ENCODE peak calls at places on chromosomes 2 and 18, in ten cellular contexts. P is posterior vena cava; L is NB4; X is GM20000; F is activated T-cell treated with anti-CD3 and anti-CD28 coated beads for 1 hour; Y is activated CD4-positive, CD25-positive, alpha-beta regulatory T cell treated with anti-CD3 and anti-CD28 coated beads, Interleukin-2, amount 50 U/mL, for 72 hours; H is breast epithelium; G is T follicular helper cell; Z is ovary; J is fibroblast of the aortic adventitia. A is an unnamed sample.

GRCh38 chr2:59204040-59204439 is 962.9 kb upstream of the FANCL start:
- DNase-seq in P (no peak), L (no peak), X (no peak), F (no peak), Y (no peak), H (no peak), G (no peak), Z (no peak), J (no peak), A (no peak)

GRCh38 chr2:17179145-17179808 is 339.0 kb downstream of the RAD51AP2 start:
- DNase-seq in P (no peak), L (no peak), X (no peak), F (no peak), Y (no peak), H (no peak), G (no peak), Z (no peak), J (no peak), A (no peak)

GRCh38 chr2:102975996-102976636 is 214.3 kb downstream of the TMEM182 start:
- DNase-seq in P (no peak), L (peak; percentile 49), X (peak; percentile 16), F (no peak), Y (no peak), H (no peak), G (no peak), Z (no peak), J (peak; percentile 1), A (no peak)

GRCh38 chr18:50340078-50340477 is 34.8 kb upstream of the SKA1 start:
- DNase-seq in P (no peak), L (no peak), X (no peak), F (no peak), Y (no peak), H (no peak), G (no peak), Z (no peak), J (no peak), A (no peak)

GRCh38 chr2:85741211-85741610 is 12.6 kb upstream of the ATOH8 start:
- DNase-seq in P (peak; percentile 69), L (no peak), X (no peak), F (no peak), Y (no peak), H (peak; percentile 62), G (no peak), Z (no peak), J (no peak), A (no peak)

GRCh38 chr2:26636935-26637334 is 4.2 kb downstream of the CIB4 start:
- DNase-seq in P (peak; percentile 68), L (no peak), X (no peak), F (no peak), Y (no peak), H (no peak), G (no peak), Z (no peak), J (no peak), A (no peak)

GRCh38 chr2:108417254-108417653 is 31.8 kb upstream of the GCC2 start:
- DNase-seq in P (no peak), L (peak; percentile 19), X (no peak), F (no peak), Y (no peak), H (no peak), G (no peak), Z (no peak), J (no peak), A (no peak)

GRCh38 chr2:46174559-46175170 is 122.5 kb upstream of the EPAS1 start:
- DNase-seq in P (peak; percentile 53), L (no peak), X (no peak), F (no peak), Y (no peak), H (no peak), G (no peak), Z (no peak), J (no peak), A (no peak)

GRCh38 chr18:3492166-3492565 is 42.2 kb downstream of the TGIF1 start:
- DNase-seq in P (no peak), L (no peak), X (no peak), F (no peak), Y (no peak), H (no peak), G (no peak), Z (no peak), J (no peak), A (no peak)

GRCh38 chr2:102141915-102142828 is at the start of gene IL1R1:
- DNase-seq in P (peak; percentile 96), L (peak; percentile 71), X (peak; percentile 67), F (no peak), Y (peak; percentile 65), H (peak; percentile 71), G (no peak), Z (peak; percentile 72), J (peak; percentile 74), A (no peak)

GRCh38 chr2:121052023-121052422 is 233.0 kb downstream of the TFCP2L1 start:
- DNase-seq in P (peak; percentile 82), L (peak; percentile 56), X (no peak), F (no peak), Y (no peak), H (no peak), G (no peak), Z (no peak), J (peak; percentile 58), A (no peak)

GRCh38 chr2:237118025-237118424 is 32.3 kb downstream of the COPS8 start:
- DNase-seq in P (no peak), L (no peak), X (no peak), F (no peak), Y (no peak), H (no peak), G (no peak), Z (no peak), J (peak; percentile 84), A (no peak)

GRCh38 chr2:10030311-10030736 is 13.0 kb upstream of the KLF11 start:
- DNase-seq in P (no peak), L (no peak), X (no peak), F (no peak), Y (no peak), H (no peak), G (no peak), Z (no peak), J (no peak), A (no peak)

GRCh38 chr2:26184555-26185303 is 11.8 kb downstream of the GAREM2 start:
- DNase-seq in P (peak; percentile 96), L (peak; percentile 88), X (peak; percentile 96), F (peak; percentile 80), Y (peak; percentile 88), H (no peak), G (peak; percentile 78), Z (peak; percentile 83), J (peak; percentile 83), A (no peak)

GRCh38 chr2:54909006-54909405 is 141.2 kb downstream of the RTN4 start:
- DNase-seq in P (no peak), L (no peak), X (no peak), F (no peak), Y (no peak), H (no peak), G (no peak), Z (no peak), J (peak; percentile 32), A (no peak)

GRCh38 chr2:43082111-43082877 is 144.1 kb downstream of the ZFP36L2 start:
- DNase-seq in P (peak; percentile 64), L (peak; percentile 22), X (no peak), F (no peak), Y (no peak), H (no peak), G (no peak), Z (peak; percentile 59), J (peak; percentile 90), A (no peak)

GRCh38 chr18:43161528-43161927 is 46.0 kb upstream of the RIT2 start:
- DNase-seq in P (no peak), L (no peak), X (no peak), F (no peak), Y (no peak), H (no peak), G (no peak), Z (no peak), J (peak; percentile 70), A (no peak)

GRCh38 chr2:42072349-42073118 is 24.7 kb downstream of the PKDCC start:
- DNase-seq in P (peak; percentile 78), L (peak; percentile 61), X (no peak), F (no peak), Y (no peak), H (no peak), G (no peak), Z (peak; percentile 67), J (peak; percentile 37), A (no peak)

GRCh38 chr2:210503622-210504300 is 27.2 kb upstream of the LANCL1 start:
- DNase-seq in P (no peak), L (no peak), X (no peak), F (no peak), Y (no peak), H (no peak), G (no peak), Z (no peak), J (peak; percentile 33), A (no peak)

GRCh38 chr2:68336192-68336591 is 16.4 kb upstream of the CNRIP1 start:
- DNase-seq in P (no peak), L (no peak), X (no peak), F (no peak), Y (no peak), H (no peak), G (no peak), Z (no peak), J (peak; percentile 61), A (no peak)

GRCh38 chr2:228819701-228820100 is 451.4 kb downstream of the PID1 start:
- DNase-seq in P (no peak), L (no peak), X (no peak), F (no peak), Y (no peak), H (no peak), G (no peak), Z (no peak), J (no peak), A (no peak)

GRCh38 chr18:37742436-37742835 is 176.8 kb upstream of the CELF4 start:
- DNase-seq in P (no peak), L (no peak), X (no peak), F (no peak), Y (no peak), H (no peak), G (no peak), Z (no peak), J (no peak), A (no peak)

GRCh38 chr18:65751145-65752085 is 603 bp downstream of the CDH7 start:
- DNase-seq in P (no peak), L (no peak), X (no peak), F (no peak), Y (no peak), H (no peak), G (no peak), Z (no peak), J (no peak), A (peak; percentile 64)

GRCh38 chr2:191292869-191293268 is 47.7 kb downstream of the MYO1B start:
- DNase-seq in P (no peak), L (no peak), X (no peak), F (no peak), Y (no peak), H (no peak), G (no peak), Z (no peak), J (no peak), A (no peak)

GRCh38 chr18:41436772-41437171 is 518.3 kb upstream of the PIK3C3 start:
- DNase-seq in P (no peak), L (no peak), X (no peak), F (no peak), Y (no peak), H (no peak), G (no peak), Z (no peak), J (no peak), A (no peak)

GRCh38 chr2:240557808-240558207 is at the start of gene ANKMY1:
- DNase-seq in P (peak; percentile 92), L (no peak), X (peak; percentile 92), F (peak; percentile 55), Y (peak; percentile 78), H (no peak), G (peak; percentile 48), Z (peak; percentile 41), J (peak; percentile 60), A (no peak)

GRCh38 chr2:176885661-176886060 is 326.9 kb upstream of the HNRNPA3 start:
- DNase-seq in P (no peak), L (no peak), X (no peak), F (no peak), Y (no peak), H (no peak), G (no peak), Z (no peak), J (no peak), A (no peak)

GRCh38 chr18:2171840-2172625 is 399.3 kb downstream of the METTL4 start:
- DNase-seq in P (no peak), L (no peak), X (no peak), F (no peak), Y (no peak), H (no peak), G (no peak), Z (no peak), J (no peak), A (no peak)